ENCODE peak calls at places on chromosomes 5 and 9, in six cellular contexts. B, G, V, A, Z and M are unnamed samples.

GRCh38 chr5:14110680-14111079 is 32.5 kb upstream of the TRIO start:
- DNase-seq in Z (no peak), V (no peak), G (no peak), A (no peak), B (no peak), M (no peak)

GRCh38 chr9:138068601-138069035 is 191.0 kb downstream of the CACNA1B start:
- DNase-seq in V (peak), A (no peak), G (peak), Z (no peak), B (no peak), M (no peak)

GRCh38 chr5:171494452-171495121 is 75.1 kb downstream of the FGF18 start:
- DNase-seq in Z (peak), A (peak), G (peak), B (no peak), V (peak), M (peak)

GRCh38 chr9:38733503-38733902 is 13.6 kb upstream of the FAM240B start:
- DNase-seq in V (no peak), B (no peak), A (no peak), G (peak), Z (no peak), M (no peak)

GRCh38 chr5:114447084-114447773 is 85.4 kb downstream of the KCNN2 start:
- DNase-seq in A (no peak), Z (no peak), G (no peak), B (no peak), V (no peak), M (no peak)

GRCh38 chr5:74934949-74935751 is 69.0 kb upstream of the FAM169A start:
- DNase-seq in A (no peak), Z (no peak), B (no peak), G (peak), V (peak), M (no peak)

GRCh38 chr9:78605029-78605930 is 308.4 kb downstream of the PSAT1 start:
- DNase-seq in A (peak), V (no peak), B (no peak), Z (no peak), G (no peak), M (no peak)

GRCh38 chr5:96023518-96023917 is 61.9 kb upstream of the ELL2 start:
- DNase-seq in B (no peak), A (no peak), G (no peak), Z (no peak), V (no peak), M (no peak)

GRCh38 chr9:122394265-122395242 is 23.7 kb downstream of the PTGS1 start:
- DNase-seq in V (no peak), G (no peak), B (no peak), A (peak), Z (no peak), M (no peak)

GRCh38 chr5:169923988-169924387 is 56.3 kb downstream of the INSYN2B start:
- DNase-seq in A (no peak), Z (peak), G (no peak), V (no peak), B (no peak), M (no peak)

GRCh38 chr9:88429595-88430430 is 41.6 kb downstream of the SPIN1 start:
- DNase-seq in V (no peak), B (no peak), Z (no peak), G (no peak), A (no peak), M (no peak)

GRCh38 chr5:129003232-129003631 is 37.9 kb downstream of the SLC27A6 start:
- DNase-seq in V (no peak), Z (no peak), G (peak), A (no peak), B (no peak), M (no peak)

GRCh38 chr5:132499440-132500243 is 9.1 kb upstream of the IRF1 start:
- DNase-seq in V (no peak), Z (no peak), B (no peak), A (no peak), G (no peak), M (no peak)

GRCh38 chr9:91954841-91955471 is 4.9 kb upstream of the ROR2 start:
- DNase-seq in B (no peak), G (peak), V (peak), A (peak), Z (peak), M (peak)